ENCODE peak calls at places on chromosomes 2 and 18, in eight cellular contexts. D is neural progenitor cell, N is fibroblast of pulmonary artery, W is mesothelial cell of epicardium, R is progenitor cell of endocrine pancreas, P is coronary artery, B is retinal pigment epithelial cell, T is astrocyte of the spinal cord. K is an unnamed sample.

GRCh38 chr2:202064206-202064880 is 8.7 kb upstream of the KIAA2012 start:
- DNase-seq in D (peak), N (peak), W (no peak), R (no peak), P (no peak), B (peak), T (peak), K (no peak)

GRCh38 chr2:33373986-33374385 is 102.5 kb upstream of the RASGRP3 start:
- DNase-seq in D (no peak), N (peak), W (no peak), R (no peak), P (no peak), B (no peak), T (peak), K (no peak)

GRCh38 chr2:20225294-20226151 is 593 bp upstream of the SDC1 start:
- DNase-seq in D (peak), N (peak), W (peak), R (peak), P (no peak), B (no peak), T (peak), K (peak)

GRCh38 chr2:19868705-19869550 is 32.9 kb downstream of the TTC32 start:
- DNase-seq in D (peak), N (peak), W (peak), R (peak), P (no peak), B (no peak), T (peak), K (peak)

GRCh38 chr18:57906852-57907251 is 103.7 kb upstream of the ATP8B1 start:
- DNase-seq in D (peak), N (no peak), W (no peak), R (no peak), P (no peak), B (no peak), T (no peak), K (peak)

GRCh38 chr2:47043142-47043890 is 111.8 kb downstream of the STPG4 start:
- DNase-seq in D (no peak), N (peak), W (no peak), R (no peak), P (peak), B (peak), T (peak), K (peak)

GRCh38 chr2:33240178-33240577 is 236.3 kb upstream of the RASGRP3 start:
- DNase-seq in D (no peak), N (peak), W (no peak), R (no peak), P (no peak), B (no peak), T (peak), K (no peak)

GRCh38 chr2:70549962-70550361 is 3.7 kb downstream of the TGFA start:
- DNase-seq in D (no peak), N (no peak), W (no peak), R (no peak), P (no peak), B (no peak), T (no peak), K (no peak)

GRCh38 chr2:132719480-132719879 is 49.5 kb upstream of the LYPD1 start:
- DNase-seq in D (no peak), N (no peak), W (no peak), R (no peak), P (no peak), B (no peak), T (no peak), K (no peak)

GRCh38 chr2:21427606-21428005 is 303.8 kb downstream of the TDRD15 start:
- DNase-seq in D (no peak), N (no peak), W (no peak), R (no peak), P (no peak), B (no peak), T (no peak), K (no peak)

GRCh38 chr2:214410128-214410775 is 602 bp upstream of the VWC2L start:
- DNase-seq in D (no peak), N (no peak), W (no peak), R (no peak), P (no peak), B (no peak), T (no peak), K (no peak)

GRCh38 chr2:65436825-65437221 is 4.4 kb upstream of the SPRED2 start:
- DNase-seq in D (peak), N (no peak), W (no peak), R (no peak), P (no peak), B (no peak), T (no peak), K (no peak)

GRCh38 chr2:19861771-19862170 is 40.0 kb downstream of the TTC32 start:
- DNase-seq in D (no peak), N (peak), W (no peak), R (no peak), P (no peak), B (no peak), T (peak), K (no peak)

GRCh38 chr2:84865181-84865783 is 15.6 kb downstream of the TRABD2A start:
- DNase-seq in D (no peak), N (peak), W (no peak), R (no peak), P (no peak), B (no peak), T (peak), K (no peak)

GRCh38 chr2:152425765-152426710 is 91.1 kb downstream of the FMNL2 start:
- DNase-seq in D (no peak), N (no peak), W (no peak), R (no peak), P (no peak), B (no peak), T (peak), K (peak)

GRCh38 chr2:99961567-99961913 is 180.8 kb downstream of the AFF3 start:
- DNase-seq in D (no peak), N (no peak), W (no peak), R (no peak), P (no peak), B (no peak), T (no peak), K (no peak)

GRCh38 chr18:50009772-50010171 is 185.2 kb downstream of the MYO5B start:
- DNase-seq in D (peak), N (peak), W (no peak), R (peak), P (no peak), B (no peak), T (no peak), K (peak)

GRCh38 chr18:7020995-7021777 is 96.4 kb downstream of the LAMA1 start:
- DNase-seq in D (no peak), N (no peak), W (no peak), R (no peak), P (no peak), B (no peak), T (no peak), K (no peak)

GRCh38 chr18:7023581-7023980 is 94.0 kb downstream of the LAMA1 start:
- DNase-seq in D (no peak), N (no peak), W (no peak), R (no peak), P (no peak), B (no peak), T (no peak), K (no peak)

GRCh38 chr18:7017013-7017412 is 100.6 kb downstream of the LAMA1 start:
- DNase-seq in D (no peak), N (no peak), W (no peak), R (no peak), P (no peak), B (no peak), T (no peak), K (no peak)

GRCh38 chr18:7025194-7025593 is 92.4 kb downstream of the LAMA1 start:
- DNase-seq in D (no peak), N (no peak), W (no peak), R (no peak), P (no peak), B (no peak), T (no peak), K (no peak)

GRCh38 chr18:7021994-7022840 is 95.4 kb downstream of the LAMA1 start:
- DNase-seq in D (peak), N (peak), W (no peak), R (no peak), P (no peak), B (peak), T (peak), K (peak)
- TF ChIP-seq CTCF in D (peak), N (peak), W (peak), R (peak), P (no peak), B (peak), T (peak), K (peak)

GRCh38 chr2:177489719-177490301 is 97.2 kb downstream of the AGPS start:
- DNase-seq in D (peak), N (peak), W (no peak), R (no peak), P (no peak), B (no peak), T (peak), K (no peak)
- TF ChIP-seq CTCF in D (peak), N (peak), W (peak), R (peak), P (peak), B (peak), T (peak), K (peak)

DNA sequence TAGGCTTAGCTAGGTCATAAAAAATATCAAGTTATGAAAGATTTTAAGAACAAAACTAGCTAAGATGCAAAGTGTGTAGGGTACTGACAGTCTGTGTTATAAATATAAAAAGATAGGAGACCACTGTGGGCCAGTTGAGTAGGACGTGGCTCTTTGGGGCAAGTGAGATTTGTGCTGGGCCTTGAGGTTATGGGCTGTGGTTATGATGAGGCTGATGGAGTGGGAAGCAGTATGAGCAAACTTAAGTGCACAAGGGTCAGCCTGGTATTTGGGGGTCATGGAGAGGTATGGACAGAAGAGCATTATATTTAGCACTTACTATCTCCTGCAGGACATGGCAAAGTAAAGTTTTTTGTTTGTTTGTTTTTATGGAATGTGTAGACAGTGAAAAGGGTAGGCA is 70.1 kb downstream of the SETBP1 start:
- DNase-seq in D (no peak), N (no peak), W (no peak), R (no peak), P (no peak), B (no peak), T (no peak), K (no peak)
- TF ChIP-seq CTCF in D (no peak), N (no peak), W (no peak), R (no peak), P (no peak), B (no peak), T (no peak), K (no peak)

GRCh38 chr2:207312006-207312356 is 146.2 kb upstream of the KLF7 start:
- DNase-seq in D (no peak), N (no peak), W (no peak), R (no peak), P (no peak), B (no peak), T (no peak), K (no peak)

GRCh38 chr2:207308519-207309224 is 142.9 kb upstream of the KLF7 start:
- DNase-seq in D (no peak), N (peak), W (no peak), R (no peak), P (no peak), B (no peak), T (no peak), K (no peak)

GRCh38 chr2:207315131-207315530 is 149.4 kb upstream of the KLF7 start:
- DNase-seq in D (no peak), N (peak), W (no peak), R (no peak), P (no peak), B (no peak), T (peak), K (no peak)

GRCh38 chr2:207313947-207314346 is 148.2 kb upstream of the KLF7 start:
- DNase-seq in D (no peak), N (no peak), W (no peak), R (no peak), P (no peak), B (no peak), T (no peak), K (no peak)

DNA sequence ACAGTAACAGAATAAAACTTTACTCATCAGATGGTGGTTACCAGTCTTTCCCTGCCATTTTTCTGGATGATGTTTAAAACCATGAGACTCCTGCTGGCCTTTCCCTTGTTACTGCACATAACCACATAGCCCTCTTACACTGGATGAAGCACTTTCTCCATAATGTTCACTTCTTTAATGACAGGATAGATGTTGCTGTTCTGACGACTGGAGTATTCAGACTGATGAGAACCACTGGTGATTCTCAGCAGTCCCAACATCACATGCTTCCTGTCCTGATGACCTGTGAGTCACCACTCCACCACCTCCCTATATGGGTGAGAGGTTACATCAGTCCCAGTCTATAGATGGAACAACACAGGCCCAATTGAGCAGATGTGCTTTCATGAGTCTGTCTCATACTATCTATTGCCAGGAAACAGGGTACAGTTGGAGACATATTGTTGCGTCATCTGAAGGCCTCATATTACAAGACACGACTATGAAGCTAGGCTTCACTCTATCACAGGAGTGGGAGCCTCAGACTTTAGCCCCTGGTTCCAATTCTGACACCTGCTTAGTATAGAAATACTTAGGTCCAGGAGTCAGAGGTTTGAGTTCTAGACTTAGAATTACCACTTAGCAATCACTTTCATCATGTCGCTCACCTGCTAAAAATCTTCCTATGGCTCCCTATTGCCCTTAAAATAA is 145.7 kb upstream of the KLF7 start:
- DNase-seq in D (no peak), N (peak), W (no peak), R (no peak), P (no peak), B (peak), T (peak), K (no peak)
- TF ChIP-seq CTCF in D (no peak), N (peak), W (no peak), R (no peak), P (no peak), B (peak), T (peak), K (no peak)

DNA sequence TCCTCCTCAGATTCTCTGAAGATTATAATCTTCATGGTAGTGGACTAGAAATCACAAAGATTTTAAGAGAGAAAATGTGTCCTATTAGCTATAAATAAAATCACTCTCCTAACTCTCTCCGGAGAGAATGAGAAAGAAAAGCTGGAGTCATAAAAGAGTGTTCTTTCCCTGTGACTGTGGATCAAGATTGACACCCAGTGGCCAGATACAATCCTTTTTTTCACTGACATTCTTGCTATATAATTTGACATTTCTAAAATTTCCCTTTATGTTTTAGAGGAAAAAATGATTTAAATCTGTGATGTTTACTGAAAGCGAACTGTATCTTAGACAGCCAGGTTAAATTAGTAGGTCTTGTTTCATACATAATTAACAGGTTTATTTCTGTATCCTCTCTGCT is 35.4 kb upstream of the LRP2 start:
- DNase-seq in D (peak), N (peak), W (no peak), R (no peak), P (no peak), B (peak), T (no peak), K (no peak)
- TF ChIP-seq CTCF in D (peak), N (peak), W (no peak), R (peak), P (no peak), B (peak), T (no peak), K (no peak)

DNA sequence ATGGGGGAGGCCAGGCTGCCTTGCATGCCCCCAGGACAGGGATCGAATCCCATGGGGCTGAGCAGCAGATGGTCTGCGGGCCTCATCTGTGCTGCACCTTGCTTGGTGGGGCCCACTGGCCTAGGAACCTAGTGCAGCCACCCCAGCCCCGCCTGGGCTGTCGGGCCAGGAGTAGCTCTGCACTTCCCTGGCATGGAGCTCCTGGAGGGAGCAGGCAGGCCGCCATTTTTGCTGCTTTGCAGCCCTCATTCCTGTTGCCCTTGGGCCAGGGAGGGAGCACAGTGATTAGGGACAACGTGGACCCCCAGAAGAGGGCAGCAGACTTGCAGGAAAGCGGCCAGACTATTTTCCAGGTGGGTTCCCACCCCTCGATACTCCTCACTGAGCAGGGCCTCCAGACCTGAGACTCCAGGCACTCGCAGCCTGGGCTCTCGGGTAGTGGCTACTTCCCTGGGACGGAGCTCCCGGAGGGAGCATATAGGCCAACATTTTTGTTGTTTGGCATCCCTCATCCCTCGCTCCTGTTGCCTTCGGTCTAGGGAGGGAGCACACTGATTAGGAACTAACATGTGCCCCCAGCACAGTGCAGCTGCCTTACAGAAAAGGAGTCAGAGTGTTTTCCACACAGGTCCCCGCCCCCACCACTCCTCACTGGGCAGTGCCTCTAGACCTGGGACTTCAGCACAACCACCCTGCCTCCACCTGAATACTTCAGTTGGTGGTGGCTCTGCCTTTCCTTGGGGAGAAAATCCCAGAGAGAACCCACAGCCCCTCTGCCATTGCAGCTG is 99.5 kb downstream of the MAIP1 start:
- DNase-seq in D (peak), N (no peak), W (no peak), R (peak), P (no peak), B (no peak), T (no peak), K (no peak)
- TF ChIP-seq CTCF in D (peak), N (no peak), W (no peak), R (peak), P (no peak), B (no peak), T (peak), K (no peak)

DNA sequence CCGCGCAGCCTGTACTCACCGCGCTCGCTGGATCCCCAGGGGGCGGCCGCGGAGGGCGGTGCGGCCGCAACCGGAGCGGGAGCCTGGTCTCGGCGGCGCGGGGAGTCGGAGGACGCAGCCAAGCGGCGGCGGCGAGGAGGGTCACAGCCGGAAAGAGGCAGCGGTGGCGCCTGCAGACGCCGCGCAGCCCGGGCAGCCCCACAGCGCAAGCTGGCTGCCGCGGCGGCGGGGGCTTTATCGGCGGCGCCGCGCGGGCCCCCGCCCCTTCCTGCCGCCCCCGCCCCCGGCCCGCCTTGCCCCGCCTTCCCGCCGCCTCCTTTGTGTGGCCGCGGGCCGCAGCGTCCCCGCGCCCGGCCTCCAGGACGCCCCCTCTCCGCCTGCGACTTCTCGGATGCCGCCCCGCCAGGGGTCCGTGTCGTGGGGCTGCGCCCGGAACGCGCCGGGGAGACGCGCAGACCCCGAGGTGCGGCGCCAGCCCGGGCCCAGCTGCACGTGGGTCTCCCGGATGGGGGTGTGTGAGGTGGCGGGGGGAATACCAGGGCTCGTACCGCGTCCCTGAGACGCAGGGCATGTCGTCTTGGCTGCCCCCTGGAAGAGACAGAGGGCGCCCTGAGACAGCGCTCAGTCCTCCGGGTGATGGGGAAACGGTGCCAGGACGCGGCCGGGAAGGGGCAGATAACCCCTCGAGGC is at the start of gene SERPINE2:
- DNase-seq in D (peak), N (peak), W (peak), R (peak), P (no peak), B (no peak), T (peak), K (peak)
- TF ChIP-seq CTCF in D (peak), N (peak), W (no peak), R (peak), P (no peak), B (peak), T (peak), K (no peak)